ENCODE peak calls at places on chromosome 13, in six cellular contexts. C is GM12891, R is H1, F is K562, U is GM12878, M is HepG2. N is an unnamed sample.

GRCh38 chr13:103349664-103350063 is 283.4 kb upstream of the SLC10A2 start:
- DNase-seq in F (no peak), C (no peak), R (no peak), M (no peak), U (no peak), N (no peak)

GRCh38 chr13:38530492-38530891 is 156.4 kb upstream of the FREM2 start:
- DNase-seq in M (no peak), F (no peak), U (no peak), C (no peak), R (no peak), N (no peak)

GRCh38 chr13:59996461-59996860 is 167.3 kb downstream of the DIAPH3 start:
- DNase-seq in R (no peak), U (no peak), F (no peak), M (no peak), C (no peak), N (no peak)

GRCh38 chr13:67967031-67967430 is 736.9 kb upstream of the PCDH9 start:
- DNase-seq in U (no peak), C (no peak), R (no peak), F (no peak), M (no peak), N (no peak)

GRCh38 chr13:65470781-65471180 is 1759.4 kb downstream of the PCDH9 start:
- DNase-seq in C (no peak), R (no peak), U (no peak), F (no peak), M (no peak), N (no peak)

GRCh38 chr13:27794921-27795717 is 2.8 kb downstream of the GSX1 start:
- DNase-seq in R (no peak), U (no peak), F (no peak), C (no peak), M (no peak), N (no peak)

GRCh38 chr13:97116754-97117153 is 105.4 kb upstream of the MBNL2 start:
- DNase-seq in U (no peak), F (no peak), M (no peak), R (no peak), C (no peak), N (no peak)

GRCh38 chr13:107202371-107203023 is 634.6 kb upstream of the ARGLU1 start:
- DNase-seq in R (no peak), M (peak), F (no peak), U (no peak), C (no peak), N (no peak)

GRCh38 chr13:24168392-24168750 is 7.9 kb downstream of the SPATA13 start:
- DNase-seq in M (no peak), R (no peak), C (no peak), F (no peak), U (no peak), N (no peak)

GRCh38 chr13:38394777-38395504 is 45.3 kb downstream of the UFM1 start:
- DNase-seq in F (no peak), M (no peak), C (no peak), R (no peak), U (no peak), N (no peak)

GRCh38 chr13:76792680-76793334 is 93.4 kb downstream of the KCTD12 start:
- DNase-seq in C (no peak), U (no peak), F (no peak), M (no peak), R (no peak), N (no peak)

GRCh38 chr13:46160474-46161066 is 21.4 kb downstream of the LCP1 start:
- DNase-seq in M (peak), R (no peak), C (peak), F (peak), U (no peak), N (peak)

GRCh38 chr13:97344250-97345175 is 89.5 kb upstream of the RAP2A start:
- DNase-seq in F (no peak), U (no peak), C (no peak), M (peak), R (no peak), N (no peak)

GRCh38 chr13:50069255-50069654 is 54.0 kb downstream of the KCNRG start:
- DNase-seq in U (no peak), R (no peak), F (no peak), C (no peak), M (no peak), N (no peak)

GRCh38 chr13:36323951-36324566 is 22.1 kb downstream of the SPART start:
- DNase-seq in F (no peak), M (peak), C (no peak), U (no peak), R (no peak), N (no peak)

GRCh38 chr13:31913459-31913858 is 118.1 kb upstream of the FRY start:
- DNase-seq in M (no peak), U (no peak), F (no peak), R (no peak), C (no peak), N (no peak)

GRCh38 chr13:47112205-47112896 is 215.5 kb upstream of the HTR2A start:
- DNase-seq in F (peak), R (peak), C (no peak), U (no peak), M (no peak), N (no peak)

GRCh38 chr13:66835040-66835628 is 395.0 kb downstream of the PCDH9 start:
- DNase-seq in M (peak), C (no peak), R (no peak), F (peak), U (no peak), N (no peak)

GRCh38 chr13:44218501-44219240 is 155.0 kb upstream of the SERP2 start:
- DNase-seq in U (no peak), M (no peak), C (no peak), R (no peak), F (no peak), N (no peak)

GRCh38 chr13:25371608-25372274 is at the start of gene ATP8A2:
- DNase-seq in M (no peak), F (peak), C (no peak), R (no peak), U (no peak), N (no peak)

GRCh38 chr13:27359203-27359821 is 65.1 kb upstream of the GTF3A start:
- DNase-seq in U (no peak), F (peak), C (peak), R (no peak), M (peak), N (no peak)

GRCh38 chr13:81551036-81551435 is 1210.1 kb upstream of the SPRY2 start:
- DNase-seq in M (no peak), U (no peak), R (no peak), C (no peak), F (no peak), N (no peak)

GRCh38 chr13:79516590-79516989 is 35.6 kb downstream of the NDFIP2 start:
- DNase-seq in C (no peak), F (no peak), R (no peak), M (no peak), U (no peak), N (no peak)

GRCh38 chr13:74886496-74886895 is 595.5 kb downstream of the TBC1D4 start:
- DNase-seq in U (no peak), C (no peak), M (no peak), R (no peak), F (no peak), N (no peak)

GRCh38 chr13:68056816-68057710 is 826.9 kb upstream of the PCDH9 start:
- DNase-seq in C (no peak), U (no peak), F (no peak), M (peak), R (no peak), N (no peak)

GRCh38 chr13:21979156-21979819 is 308.4 kb downstream of the FGF9 start:
- DNase-seq in F (no peak), R (no peak), U (no peak), M (no peak), C (no peak), N (no peak)

GRCh38 chr13:30652746-30653145 is 35.0 kb downstream of the USPL1 start:
- DNase-seq in F (no peak), C (no peak), U (no peak), R (no peak), M (no peak), N (no peak)

GRCh38 chr13:45206340-45206739 is 5.5 kb upstream of the KCTD4 start:
- DNase-seq in U (peak), F (no peak), R (no peak), M (no peak), C (no peak), N (no peak)

GRCh38 chr13:79880820-79881219 is 399.9 kb downstream of the NDFIP2 start:
- DNase-seq in U (no peak), C (no peak), M (no peak), F (no peak), R (no peak), N (no peak)

GRCh38 chr13:106472621-106473020 is 62.8 kb downstream of the EFNB2 start:
- DNase-seq in M (no peak), U (no peak), F (no peak), R (no peak), C (no peak), N (no peak)

GRCh38 chr13:20057963-20058362 is 99.4 kb downstream of the ZMYM2 start:
- DNase-seq in M (no peak), F (no peak), R (no peak), C (no peak), U (no peak), N (no peak)

GRCh38 chr13:45786293-45786920 is 65.1 kb downstream of the SIAH3 start:
- DNase-seq in R (no peak), M (no peak), C (no peak), F (no peak), U (no peak), N (no peak)

GRCh38 chr13:42991892-42992584 is at the start of gene EPSTI1:
- DNase-seq in U (no peak), F (peak), R (no peak), C (peak), M (no peak), N (peak)
- TF ChIP-seq POLR2A in U (peak), F (no peak), R (no peak), C (peak), M (no peak), N (peak)

DNA sequence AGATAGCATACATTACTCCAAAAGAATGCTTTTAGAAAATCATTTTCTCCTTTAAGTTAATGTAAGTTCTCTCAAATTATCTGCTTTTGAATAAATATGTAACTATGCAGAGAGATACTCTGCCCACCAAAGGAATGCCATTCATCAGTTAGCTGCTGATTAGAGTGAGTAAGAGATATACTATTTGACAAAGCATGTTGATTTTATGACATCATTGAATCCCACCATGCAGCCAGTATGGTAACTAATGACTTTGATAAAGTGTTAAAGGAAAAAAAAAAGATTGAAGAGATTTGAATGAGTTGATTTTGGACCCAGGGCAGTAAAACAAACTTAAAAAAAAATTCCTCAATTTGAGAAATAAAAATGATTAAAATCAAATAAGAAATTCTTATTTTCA is 521.5 kb downstream of the SLITRK6 start:
- DNase-seq in U (no peak), M (peak), R (no peak), C (no peak), F (no peak), N (no peak)
- TF ChIP-seq TAF1 in U (no peak), M (no peak), R (no peak), C (no peak), F (no peak), N (no peak)

GRCh38 chr13:110520431-110521295 is 40.9 kb downstream of the RAB20 start:
- DNase-seq in C (no peak), F (no peak), R (no peak), U (no peak), M (no peak), N (no peak)
- TF ChIP-seq POLR2A in C (no peak), F (no peak), R (no peak), U (no peak), M (no peak), N (no peak)

DNA sequence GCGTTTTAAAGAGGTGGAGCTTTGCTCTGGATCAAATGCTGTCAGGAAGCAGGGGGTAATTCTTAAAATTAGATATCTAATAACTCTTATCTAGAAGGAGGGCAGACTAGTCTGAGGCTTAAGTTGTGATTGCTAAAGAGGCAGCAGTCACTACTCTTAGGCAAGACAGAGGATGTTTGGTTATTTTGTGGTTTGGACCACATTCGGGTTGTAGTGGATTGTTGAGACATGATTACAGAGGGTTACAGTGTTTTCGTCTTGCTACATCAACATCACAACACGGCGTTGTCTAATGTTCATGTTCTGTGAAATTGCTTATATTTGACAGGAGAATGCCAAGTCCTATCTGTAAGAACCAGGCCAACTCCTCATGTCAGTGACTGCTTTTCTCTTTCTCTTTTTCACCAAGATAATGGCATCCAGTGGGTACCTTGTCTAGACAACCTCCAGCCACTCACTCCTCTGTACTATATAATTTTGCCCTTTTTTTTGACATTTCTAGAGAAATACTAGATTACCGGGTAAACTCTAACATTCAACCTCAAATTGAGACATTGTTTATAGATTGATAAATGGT is 16.8 kb upstream of the TM9SF2 start:
- DNase-seq in U (no peak), M (no peak), C (no peak), F (no peak), R (no peak), N (no peak)
- TF ChIP-seq TAF1 in U (no peak), M (no peak), C (no peak), F (no peak), R (no peak), N (no peak)

GRCh38 chr13:41059466-41059865 is 1.8 kb upstream of the WBP4 start:
- DNase-seq in C (no peak), M (no peak), F (no peak), R (no peak), U (no peak), N (no peak)

GRCh38 chr13:41059896-41060722 is 1.2 kb upstream of the WBP4 start:
- DNase-seq in F (peak), U (peak), M (peak), R (peak), C (peak), N (peak)

GRCh38 chr13:41061075-41061913 is at the start of gene WBP4:
- DNase-seq in R (peak), C (peak), U (peak), M (peak), F (peak), N (peak)

GRCh38 chr13:41061914-41062837 is 867 bp downstream of the WBP4 start:
- DNase-seq in F (no peak), C (no peak), U (no peak), M (no peak), R (no peak), N (peak)

DNA sequence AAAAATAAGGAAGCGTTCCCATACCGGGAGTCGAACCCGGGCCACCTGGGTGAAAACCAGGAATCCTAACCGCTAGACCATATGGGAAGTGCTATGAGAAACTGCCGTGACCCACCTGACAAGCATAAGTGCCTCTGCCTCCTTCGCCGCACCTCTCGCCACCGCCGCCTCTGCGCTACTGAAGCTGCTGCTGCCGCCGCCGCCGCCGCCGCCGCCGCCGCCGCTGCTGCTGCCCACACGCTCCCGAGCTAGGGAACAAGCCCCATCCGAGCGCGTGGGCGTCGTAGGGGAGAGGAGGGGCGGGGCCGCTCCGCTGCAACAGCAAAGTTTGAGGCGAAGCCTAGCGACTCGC is 610 bp upstream of the WBP4 start:
- DNase-seq in C (peak), M (peak), F (peak), U (peak), R (peak), N (peak)
- TF ChIP-seq POLR2A in C (no peak), M (no peak), F (peak), U (peak), R (no peak), N (no peak)

DNA sequence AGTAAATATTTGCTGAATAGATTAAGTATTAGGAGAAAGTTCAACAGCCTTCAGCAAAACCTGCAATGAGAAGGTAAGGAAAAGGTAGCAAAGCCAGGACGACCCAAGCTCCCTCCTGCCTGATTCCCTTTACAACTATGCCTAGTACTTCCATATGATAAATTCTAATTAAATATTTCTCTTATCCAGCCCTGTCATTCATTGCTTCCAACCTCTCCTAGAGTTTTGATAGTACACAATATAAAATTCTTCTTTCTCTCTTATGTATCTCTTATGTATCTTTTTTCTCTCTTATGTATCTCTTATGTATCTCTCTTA is 187.2 kb downstream of the DCT start:
- DNase-seq in C (no peak), R (no peak), M (no peak), F (no peak), U (no peak), N (no peak)
- TF ChIP-seq TAF1 in C (no peak), R (no peak), M (no peak), F (no peak), U (no peak), N (no peak)

GRCh38 chr13:52455677-52456041 is 381 bp downstream of the CKAP2 start:
- DNase-seq in C (peak), U (no peak), M (peak), R (no peak), F (peak), N (peak)
- TF ChIP-seq POLR2A in C (no peak), U (no peak), M (no peak), R (peak), F (no peak), N (no peak)

GRCh38 chr13:48728226-48728625 is 74.5 kb downstream of the CYSLTR2 start:
- DNase-seq in C (no peak), M (no peak), U (no peak), R (no peak), F (no peak), N (no peak)

GRCh38 chr13:48731957-48732569 is 78.3 kb downstream of the CYSLTR2 start:
- DNase-seq in M (peak), C (peak), U (no peak), R (peak), F (peak), N (no peak)

GRCh38 chr13:48733739-48734329 is 80.1 kb downstream of the CYSLTR2 start:
- DNase-seq in R (no peak), M (no peak), C (no peak), F (no peak), U (no peak), N (no peak)

GRCh38 chr13:48728876-48729275 is 75.1 kb downstream of the CYSLTR2 start:
- DNase-seq in U (no peak), C (no peak), F (no peak), M (no peak), R (no peak), N (no peak)

GRCh38 chr13:48730971-48731658 is 77.4 kb downstream of the CYSLTR2 start:
- DNase-seq in M (no peak), U (no peak), C (no peak), F (no peak), R (no peak), N (no peak)
- TF ChIP-seq TAF1 in M (no peak), U (no peak), C (no peak), F (no peak), R (no peak), N (no peak)

DNA sequence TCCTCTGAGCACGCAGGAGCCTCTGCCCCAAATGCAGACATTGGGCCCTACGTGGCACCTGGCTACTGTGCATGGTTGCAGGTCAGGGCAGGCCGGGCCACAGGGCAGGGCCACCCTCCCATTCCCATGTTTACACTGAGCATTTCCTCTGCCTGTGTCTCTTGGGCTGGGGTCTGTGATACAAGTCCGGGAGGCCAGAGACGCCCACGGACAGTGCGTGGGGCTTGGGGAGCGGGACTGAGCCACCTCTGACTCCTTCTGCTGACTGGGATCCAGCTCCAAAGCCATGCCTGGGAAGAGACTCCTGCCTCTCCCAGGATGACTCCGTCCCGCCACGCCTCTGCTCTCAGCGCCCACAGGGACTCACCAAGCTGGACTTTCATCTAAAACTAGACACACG is 18.8 kb downstream of the GAS6 start:
- DNase-seq in F (no peak), R (no peak), U (no peak), C (no peak), M (peak), N (no peak)
- TF ChIP-seq POLR2A in F (no peak), R (no peak), U (no peak), C (no peak), M (no peak), N (no peak)

GRCh38 chr13:40340368-40341085 is 325.9 kb downstream of the FOXO1 start:
- DNase-seq in C (no peak), R (no peak), U (no peak), F (no peak), M (no peak), N (no peak)
- TF ChIP-seq TAF1 in C (no peak), R (no peak), U (no peak), F (no peak), M (no peak), N (no peak)